ENCODE peak calls at places on chromosomes 2 and 18, in six cellular contexts. A, P, L, G, W and R are unnamed samples.

GRCh38 chr2:148607553-148607952 is 37.0 kb upstream of the EPC2 start:
- DNase-seq in A (no peak), P (no peak), L (peak), G (no peak), W (no peak), R (no peak)

GRCh38 chr2:163723881-163724280 is 11.9 kb downstream of the FIGN start:
- DNase-seq in A (no peak), P (no peak), L (no peak), G (no peak), W (no peak), R (no peak)

GRCh38 chr2:207528980-207529329 is 807 bp upstream of the CREB1 start:
- DNase-seq in A (no peak), P (no peak), L (peak), G (peak), W (peak), R (no peak)

GRCh38 chr18:12741351-12741750 is 38.5 kb downstream of the PSMG2 start:
- DNase-seq in A (no peak), P (no peak), L (peak), G (no peak), W (peak), R (no peak)

GRCh38 chr18:76013041-76013440 is 482.0 kb downstream of the ZNF516 start:
- DNase-seq in A (no peak), P (no peak), L (no peak), G (no peak), W (no peak), R (no peak)

GRCh38 chr2:69943841-69944604 is 17.4 kb downstream of the ASPRV1 start:
- DNase-seq in A (no peak), P (no peak), L (no peak), G (no peak), W (no peak), R (no peak)

GRCh38 chr2:204452464-204453023 is 92.7 kb upstream of the PARD3B start:
- DNase-seq in A (no peak), P (no peak), L (peak), G (no peak), W (peak), R (no peak)

GRCh38 chr2:58959996-58960395 is 718.9 kb upstream of the FANCL start:
- DNase-seq in A (no peak), P (no peak), L (no peak), G (no peak), W (no peak), R (no peak)

GRCh38 chr18:69531973-69532372 is 131.3 kb downstream of the DOK6 start:
- DNase-seq in A (no peak), P (no peak), L (no peak), G (no peak), W (no peak), R (no peak)

GRCh38 chr2:32064021-32064678 is 794 bp downstream of the SPAST start:
- DNase-seq in A (no peak), P (no peak), L (peak), G (no peak), W (peak), R (peak)

GRCh38 chr18:9218052-9218451 is 81.5 kb downstream of the ANKRD12 start:
- DNase-seq in A (no peak), P (no peak), L (no peak), G (no peak), W (no peak), R (no peak)